ENCODE peak calls at places on chromosomes 6 and 20, in seven cellular contexts. E, V, Q, D, J, P and A are unnamed samples.

GRCh38 chr6:117467876-117468275 is 14.6 kb upstream of the DCBLD1 start:
- DNase-seq in E (no peak), V (no peak), Q (no peak), D (no peak), J (no peak), P (no peak), A (no peak)

GRCh38 chr6:125094563-125094962 is 59.0 kb upstream of the TPD52L1 start:
- DNase-seq in E (no peak), V (no peak), Q (no peak), D (peak), J (no peak), P (no peak), A (no peak)

GRCh38 chr20:48758206-48758820 is 69.5 kb downstream of the PREX1 start:
- DNase-seq in E (no peak), V (no peak), Q (no peak), D (no peak), J (peak), P (peak), A (no peak)

GRCh38 chr6:84093405-84094049 is 60.0 kb downstream of the MRAP2 start:
- DNase-seq in E (no peak), V (no peak), Q (no peak), D (no peak), J (no peak), P (peak), A (no peak)

GRCh38 chr6:124076336-124077048 is 272.8 kb downstream of the NKAIN2 start:
- DNase-seq in E (no peak), V (no peak), Q (no peak), D (peak), J (no peak), P (no peak), A (no peak)

GRCh38 chr6:40550096-40550731 is 37.0 kb downstream of the LRFN2 start:
- DNase-seq in E (no peak), V (peak), Q (peak), D (peak), J (no peak), P (peak), A (no peak)

GRCh38 chr6:156701961-156702360 is 75.2 kb upstream of the ARID1B start:
- DNase-seq in E (no peak), V (no peak), Q (no peak), D (no peak), J (no peak), P (no peak), A (no peak)

GRCh38 chr6:133815313-133815712 is 73.6 kb upstream of the TCF21 start:
- DNase-seq in E (no peak), V (no peak), Q (no peak), D (peak), J (no peak), P (no peak), A (no peak)

GRCh38 chr6:11711994-11712698 is 66.5 kb downstream of the ADTRP start:
- DNase-seq in E (no peak), V (no peak), Q (no peak), D (peak), J (no peak), P (peak), A (no peak)

GRCh38 chr6:23308166-23308565 is 738.8 kb downstream of the HDGFL1 start:
- DNase-seq in E (no peak), V (no peak), Q (peak), D (no peak), J (no peak), P (no peak), A (no peak)

GRCh38 chr6:30891816-30892553 is 7.7 kb downstream of the DDR1 start:
- DNase-seq in E (no peak), V (no peak), Q (no peak), D (no peak), J (no peak), P (no peak), A (peak)